ENCODE peak calls at places on chromosomes 5 and 9, in five cellular contexts. V is breast epithelium, M is right cardiac atrium, U is heart right ventricle, O is HCT116. I is an unnamed sample.
A peak's percentile ranks its signal among the peaks of the same experiment; 100 is the strongest.

GRCh38 chr9:127568971-127569818 is 42.9 kb upstream of the STXBP1 start:
- DNase-seq in U (peak; percentile 79), M (peak; percentile 91), V (peak; percentile 85), O (no peak), I (peak; percentile 90)

GRCh38 chr5:17441351-17441750 is 56.7 kb upstream of the TAF11L2 start:
- DNase-seq in O (no peak), M (no peak), U (no peak), V (no peak), I (peak; percentile 21)

GRCh38 chr9:94909250-94909894 is 182.9 kb downstream of the AOPEP start:
- DNase-seq in U (peak; percentile 2), V (no peak), O (no peak), M (no peak), I (no peak)

GRCh38 chr5:135053989-135054388 is 20.0 kb upstream of the PITX1 start:
- DNase-seq in U (no peak), O (no peak), V (no peak), M (no peak), I (no peak)

GRCh38 chr9:15271403-15271802 is 35.6 kb downstream of the TTC39B start:
- DNase-seq in O (no peak), M (no peak), V (no peak), U (no peak), I (no peak)

GRCh38 chr5:74665823-74666222 is 19.2 kb upstream of the HEXB start:
- DNase-seq in V (no peak), U (no peak), O (no peak), M (no peak), I (no peak)

GRCh38 chr5:1521671-1522600 is 1.8 kb downstream of the LPCAT1 start:
- DNase-seq in M (peak; percentile 43), O (no peak), V (peak; percentile 48), U (peak; percentile 8), I (peak; percentile 49)

GRCh38 chr5:1007221-1007680 is 1.4 kb upstream of the NKD2 start:
- DNase-seq in M (peak; percentile 47), O (no peak), V (peak; percentile 40), U (peak; percentile 2), I (no peak)

GRCh38 chr9:18238752-18239151 is 235.2 kb upstream of the ADAMTSL1 start:
- DNase-seq in O (no peak), M (no peak), V (no peak), U (no peak), I (no peak)

GRCh38 chr9:37617837-37618236 is 25.4 kb upstream of the TOMM5 start:
- DNase-seq in O (no peak), M (no peak), U (no peak), V (no peak), I (no peak)

GRCh38 chr9:126705311-126705766 is 91.6 kb downstream of the LMX1B start:
- DNase-seq in V (peak; percentile 83), M (peak; percentile 92), U (peak; percentile 68), O (peak; percentile 47), I (peak; percentile 69)

GRCh38 chr9:109001275-109001676 is 12.0 kb downstream of the CTNNAL1 start:
- DNase-seq in M (no peak), U (no peak), V (no peak), O (peak; percentile 83), I (peak; percentile 66)

GRCh38 chr9:133849076-133849670 is 111.0 kb upstream of the SARDH start:
- DNase-seq in M (peak; percentile 13), V (no peak), O (no peak), U (no peak), I (no peak)

GRCh38 chr5:84215521-84215920 is 169.2 kb downstream of the EDIL3 start:
- DNase-seq in M (no peak), U (no peak), V (no peak), O (no peak), I (no peak)

GRCh38 chr5:82137205-82137604 is 140.9 kb downstream of the RPS23 start:
- DNase-seq in O (no peak), V (no peak), U (no peak), M (no peak), I (no peak)

GRCh38 chr5:58407042-58407709 is 52.7 kb downstream of the PLK2 start:
- DNase-seq in U (no peak), M (no peak), O (no peak), V (no peak), I (peak; percentile 38)

GRCh38 chr5:155150012-155150411 is 136.5 kb downstream of the KIF4B start:
- DNase-seq in M (no peak), V (no peak), O (no peak), U (no peak), I (no peak)

GRCh38 chr9:121684381-121685145 is 33.1 kb downstream of the DAB2IP start:
- DNase-seq in M (peak; percentile 84), O (no peak), U (no peak), V (no peak), I (peak; percentile 30)

GRCh38 chr5:38719916-38720315 is 125.9 kb upstream of the OSMR start:
- DNase-seq in O (no peak), M (no peak), U (no peak), V (no peak), I (no peak)

GRCh38 chr9:136665111-136665703 is 2.5 kb downstream of the EGFL7 start:
- DNase-seq in M (peak; percentile 71), U (no peak), O (no peak), V (no peak), I (peak; percentile 49)

GRCh38 chr9:114691046-114691955 is 9.3 kb upstream of the TEX48 start:
- DNase-seq in O (peak; percentile 85), U (no peak), M (no peak), V (no peak), I (peak; percentile 70)

GRCh38 chr9:128175102-128175563 is 15.1 kb downstream of the BBLN start:
- DNase-seq in M (peak; percentile 4), U (no peak), V (no peak), O (no peak), I (no peak)

GRCh38 chr5:142871056-142871879 is 101.1 kb downstream of the ARHGAP26 start:
- DNase-seq in M (no peak), V (no peak), O (peak; percentile 53), U (no peak), I (no peak)
- H3K4me1 ChIP-seq in M (peaks cover 34% of the 10 kb centered on the region), V (peaks cover 16% of the 10 kb centered on the region), O (peaks cover 67% of the 10 kb centered on the region), U (peaks cover 64% of the 10 kb centered on the region), I (peaks cover 13% of the 10 kb centered on the region)

GRCh38 chr9:83067579-83067978 is 4.6 kb upstream of the RASEF start:
- DNase-seq in V (no peak), M (no peak), O (no peak), U (no peak), I (no peak)

GRCh38 chr9:83062653-83063527 is at the start of gene RASEF:
- DNase-seq in U (no peak), O (no peak), V (peak; percentile 86), M (peak; percentile 54), I (peak; percentile 13)

GRCh38 chr9:83062011-83062652 is 810 bp downstream of the RASEF start:
- DNase-seq in M (no peak), V (peak; percentile 74), O (no peak), U (no peak), I (peak; percentile 8)

GRCh38 chr9:83066771-83067170 is 3.8 kb upstream of the RASEF start:
- DNase-seq in O (no peak), V (no peak), U (no peak), M (no peak), I (no peak)

GRCh38 chr9:83065233-83065632 is 2.3 kb upstream of the RASEF start:
- DNase-seq in M (no peak), V (no peak), U (no peak), O (no peak), I (no peak)
- H3K27me3 ChIP-seq in M (no peaks in the 10 kb centered on the region), V (no peaks in the 10 kb centered on the region), U (peaks cover 56% of the 10 kb centered on the region), O (no peaks in the 10 kb centered on the region), I (peaks cover 100% of the 10 kb centered on the region)

GRCh38 chr9:101639301-101639700 is 44.5 kb upstream of the PPP3R2 start:
- DNase-seq in U (no peak), M (no peak), O (no peak), V (no peak), I (no peak)
- H3K27ac ChIP-seq in U (no peak overlapping the region), M (no peak overlapping the region), O (no peak overlapping the region), V (no peak overlapping the region), I (no peak overlapping the region)

GRCh38 chr5:174690256-174690655 is 34.1 kb upstream of the MSX2 start:
- DNase-seq in O (no peak), U (no peak), V (no peak), M (peak; percentile 43), I (peak; percentile 3)
- H3K4me1 ChIP-seq in O (peaks cover 11% of the 10 kb centered on the region), U (no peaks in the 10 kb centered on the region), V (no peaks in the 10 kb centered on the region), M (no peaks in the 10 kb centered on the region), I (peaks cover 33% of the 10 kb centered on the region)

GRCh38 chr5:6584727-6585126 is 48.1 kb downstream of the NSUN2 start:
- DNase-seq in V (no peak), O (no peak), M (no peak), U (no peak), I (no peak)
- H3K27me3 ChIP-seq in V (no peaks in the 10 kb centered on the region), O (peaks cover 19% of the 10 kb centered on the region), M (no peaks in the 10 kb centered on the region), U (peaks cover 46% of the 10 kb centered on the region), I (peaks cover 75% of the 10 kb centered on the region)

GRCh38 chr9:31389075-31389474 is 995.4 kb upstream of the ACO1 start:
- DNase-seq in M (no peak), O (no peak), V (no peak), U (no peak), I (no peak)
- H3K27ac ChIP-seq in M (no peak overlapping the region), O (no peak overlapping the region), V (no peak overlapping the region), U (no peak overlapping the region), I (no peak overlapping the region)

DNA sequence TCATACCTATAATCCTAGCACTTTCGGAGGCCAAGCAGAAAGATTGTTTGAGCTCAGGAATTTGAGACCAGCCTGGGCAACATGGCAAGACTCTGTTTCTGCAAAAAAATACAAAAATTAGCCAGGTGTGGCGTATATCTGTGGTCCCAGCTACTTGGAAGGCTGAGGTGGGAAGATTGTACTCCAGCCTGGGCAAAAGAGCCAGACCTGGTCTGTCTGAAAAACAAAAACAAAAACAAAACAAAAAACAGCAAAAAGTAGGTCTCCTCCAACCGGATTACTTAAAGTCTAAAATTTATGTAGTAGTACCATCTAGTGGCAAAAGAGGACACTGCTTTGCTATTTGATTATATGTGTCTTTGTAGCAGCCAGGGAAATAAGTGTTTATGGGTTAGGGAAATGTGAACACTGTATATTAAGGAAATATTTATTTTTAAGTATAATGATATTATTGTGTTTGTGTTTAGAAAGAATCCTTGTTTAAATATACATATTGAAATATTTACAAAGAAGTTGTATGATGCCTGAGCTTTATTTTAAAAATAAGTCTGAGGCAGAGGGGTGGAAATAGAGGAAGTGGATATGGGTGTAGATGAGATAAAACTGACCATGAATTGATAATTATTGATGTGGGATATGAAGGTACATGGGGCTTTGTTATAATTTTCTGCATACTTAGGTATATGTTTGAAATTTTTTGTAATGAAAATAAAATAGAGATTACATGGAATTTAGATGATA is 20.0 kb downstream of the APC start:
- DNase-seq in U (no peak), M (no peak), V (no peak), O (peak; percentile 48), I (peak; percentile 56)
- H3K4me1 ChIP-seq in U (peaks cover 3% of the 10 kb centered on the region), M (no peaks in the 10 kb centered on the region), V (no peaks in the 10 kb centered on the region), O (peaks cover 5% of the 10 kb centered on the region), I (peaks cover 12% of the 10 kb centered on the region)

GRCh38 chr9:107869111-107869510 is 379.5 kb upstream of the KLF4 start:
- DNase-seq in O (no peak), V (no peak), U (no peak), M (no peak), I (no peak)

GRCh38 chr9:107866912-107867311 is 377.3 kb upstream of the KLF4 start:
- DNase-seq in M (no peak), V (no peak), U (no peak), O (no peak), I (peak; percentile 73)

GRCh38 chr9:107867738-107868137 is 378.2 kb upstream of the KLF4 start:
- DNase-seq in U (no peak), O (no peak), M (no peak), V (no peak), I (no peak)

GRCh38 chr9:107870221-107870620 is 380.7 kb upstream of the KLF4 start:
- DNase-seq in V (no peak), U (no peak), M (no peak), O (no peak), I (no peak)

GRCh38 chr9:107868166-107868565 is 378.6 kb upstream of the KLF4 start:
- DNase-seq in M (no peak), U (no peak), O (no peak), V (no peak), I (no peak)
- H3K27me3 ChIP-seq in M (no peaks in the 10 kb centered on the region), U (no peaks in the 10 kb centered on the region), O (no peaks in the 10 kb centered on the region), V (no peaks in the 10 kb centered on the region), I (peaks cover 3% of the 10 kb centered on the region)

I was measured in cardiac muscle cell.